ENCODE peak calls at places on chromosomes 6 and 20, in nine cellular contexts. One of them, this sample, is unnamed.

GRCh38 chr6:21987501-21987957 is 309.3 kb downstream of the PRL start:
- DNase-seq in pancreas: peak; percentile 69
- DNase-seq in HEK293T: peak; percentile 63
- DNase-seq in MV-4-11: peak; percentile 90
- DNase-seq in MCF 10A: peak; percentile 71
- DNase-seq in T follicular helper cell: no peak
- DNase-seq in HuH-7.5: peak; percentile 49
- DNase-seq in substantia nigra: peak; percentile 15
- DNase-seq in activated CD4-positive, alpha-beta T cell treated with anti-CD3 and anti-CD28 coated beads, Interleukin-2, amount 50 U/mL, for 4 hours: no peak
- DNase-seq in this sample: no peak

GRCh38 chr20:23294671-23295070 is 55.9 kb upstream of the NXT1 start:
- DNase-seq in pancreas: no peak
- DNase-seq in HEK293T: no peak
- DNase-seq in MV-4-11: no peak
- DNase-seq in MCF 10A: no peak
- DNase-seq in T follicular helper cell: no peak
- DNase-seq in HuH-7.5: no peak
- DNase-seq in substantia nigra: no peak
- DNase-seq in activated CD4-positive, alpha-beta T cell treated with anti-CD3 and anti-CD28 coated beads, Interleukin-2, amount 50 U/mL, for 4 hours: no peak
- DNase-seq in this sample: no peak

GRCh38 chr6:11975353-11975977 is 36.6 kb upstream of the HIVEP1 start:
- DNase-seq in pancreas: peak; percentile 37
- DNase-seq in HEK293T: no peak
- DNase-seq in MV-4-11: peak; percentile 97
- DNase-seq in MCF 10A: no peak
- DNase-seq in T follicular helper cell: no peak
- DNase-seq in HuH-7.5: no peak
- DNase-seq in substantia nigra: peak; percentile 6
- DNase-seq in activated CD4-positive, alpha-beta T cell treated with anti-CD3 and anti-CD28 coated beads, Interleukin-2, amount 50 U/mL, for 4 hours: no peak
- DNase-seq in this sample: no peak

GRCh38 chr6:29504961-29505360 is 17.2 kb upstream of the MAS1L start:
- DNase-seq in pancreas: peak; percentile 44
- DNase-seq in HEK293T: no peak
- DNase-seq in MV-4-11: no peak
- DNase-seq in MCF 10A: no peak
- DNase-seq in T follicular helper cell: no peak
- DNase-seq in HuH-7.5: no peak
- DNase-seq in substantia nigra: no peak
- DNase-seq in activated CD4-positive, alpha-beta T cell treated with anti-CD3 and anti-CD28 coated beads, Interleukin-2, amount 50 U/mL, for 4 hours: no peak
- DNase-seq in this sample: no peak

GRCh38 chr6:15770347-15771143 is 107.7 kb upstream of the DTNBP1 start:
- DNase-seq in pancreas: no peak
- DNase-seq in HEK293T: no peak
- DNase-seq in MV-4-11: peak; percentile 69
- DNase-seq in MCF 10A: no peak
- DNase-seq in T follicular helper cell: no peak
- DNase-seq in HuH-7.5: no peak
- DNase-seq in substantia nigra: no peak
- DNase-seq in activated CD4-positive, alpha-beta T cell treated with anti-CD3 and anti-CD28 coated beads, Interleukin-2, amount 50 U/mL, for 4 hours: no peak
- DNase-seq in this sample: no peak

GRCh38 chr20:40390654-40391053 is 298.4 kb downstream of the MAFB start:
- DNase-seq in pancreas: no peak
- DNase-seq in HEK293T: no peak
- DNase-seq in MV-4-11: peak; percentile 27
- DNase-seq in MCF 10A: peak; percentile 6
- DNase-seq in T follicular helper cell: no peak
- DNase-seq in HuH-7.5: no peak
- DNase-seq in substantia nigra: no peak
- DNase-seq in activated CD4-positive, alpha-beta T cell treated with anti-CD3 and anti-CD28 coated beads, Interleukin-2, amount 50 U/mL, for 4 hours: no peak
- DNase-seq in this sample: no peak

GRCh38 chr6:22433745-22434144 is 135.6 kb upstream of the HDGFL1 start:
- DNase-seq in pancreas: no peak
- DNase-seq in HEK293T: no peak
- DNase-seq in MV-4-11: no peak
- DNase-seq in MCF 10A: peak; percentile 38
- DNase-seq in T follicular helper cell: no peak
- DNase-seq in HuH-7.5: no peak
- DNase-seq in substantia nigra: no peak
- DNase-seq in activated CD4-positive, alpha-beta T cell treated with anti-CD3 and anti-CD28 coated beads, Interleukin-2, amount 50 U/mL, for 4 hours: no peak
- DNase-seq in this sample: no peak

GRCh38 chr6:36386495-36387439 is 702 bp downstream of the ETV7 start:
- DNase-seq in pancreas: peak; percentile 51
- DNase-seq in HEK293T: no peak
- DNase-seq in MV-4-11: peak; percentile 14
- DNase-seq in MCF 10A: peak; percentile 45
- DNase-seq in T follicular helper cell: no peak
- DNase-seq in HuH-7.5: no peak
- DNase-seq in substantia nigra: no peak
- DNase-seq in activated CD4-positive, alpha-beta T cell treated with anti-CD3 and anti-CD28 coated beads, Interleukin-2, amount 50 U/mL, for 4 hours: peak; percentile 23
- DNase-seq in this sample: no peak

GRCh38 chr6:106692112-106692822 is 62.9 kb downstream of the QRSL1 start:
- DNase-seq in pancreas: peak; percentile 84
- DNase-seq in HEK293T: no peak
- DNase-seq in MV-4-11: no peak
- DNase-seq in MCF 10A: peak; percentile 68
- DNase-seq in T follicular helper cell: no peak
- DNase-seq in HuH-7.5: no peak
- DNase-seq in substantia nigra: peak; percentile 29
- DNase-seq in activated CD4-positive, alpha-beta T cell treated with anti-CD3 and anti-CD28 coated beads, Interleukin-2, amount 50 U/mL, for 4 hours: no peak
- DNase-seq in this sample: peak; percentile 17

GRCh38 chr6:46221221-46221793 is 50.5 kb upstream of the ENPP5 start:
- DNase-seq in pancreas: no peak
- DNase-seq in HEK293T: peak; percentile 53
- DNase-seq in MV-4-11: peak; percentile 44
- DNase-seq in MCF 10A: peak; percentile 47
- DNase-seq in T follicular helper cell: no peak
- DNase-seq in HuH-7.5: no peak
- DNase-seq in substantia nigra: peak; percentile 51
- DNase-seq in activated CD4-positive, alpha-beta T cell treated with anti-CD3 and anti-CD28 coated beads, Interleukin-2, amount 50 U/mL, for 4 hours: no peak
- DNase-seq in this sample: no peak

GRCh38 chr6:53065266-53066058 is at the start of gene FBXO9:
- DNase-seq in pancreas: peak; percentile 73
- DNase-seq in HEK293T: peak; percentile 79
- DNase-seq in MV-4-11: peak; percentile 58
- DNase-seq in MCF 10A: no peak
- DNase-seq in T follicular helper cell: peak; percentile 66
- DNase-seq in HuH-7.5: peak; percentile 55
- DNase-seq in substantia nigra: peak; percentile 73
- DNase-seq in activated CD4-positive, alpha-beta T cell treated with anti-CD3 and anti-CD28 coated beads, Interleukin-2, amount 50 U/mL, for 4 hours: peak; percentile 55
- DNase-seq in this sample: peak; percentile 78

GRCh38 chr6:37173573-37174195 is 3.7 kb downstream of the PIM1 start:
- DNase-seq in pancreas: no peak
- DNase-seq in HEK293T: no peak
- DNase-seq in MV-4-11: peak; percentile 17
- DNase-seq in MCF 10A: no peak
- DNase-seq in T follicular helper cell: no peak
- DNase-seq in HuH-7.5: no peak
- DNase-seq in substantia nigra: no peak
- DNase-seq in activated CD4-positive, alpha-beta T cell treated with anti-CD3 and anti-CD28 coated beads, Interleukin-2, amount 50 U/mL, for 4 hours: peak; percentile 47
- DNase-seq in this sample: no peak

GRCh38 chr6:75199856-75200255 is 6.0 kb downstream of the COL12A1 start:
- DNase-seq in pancreas: no peak
- DNase-seq in HEK293T: no peak
- DNase-seq in MV-4-11: no peak
- DNase-seq in MCF 10A: no peak
- DNase-seq in T follicular helper cell: no peak
- DNase-seq in HuH-7.5: no peak
- DNase-seq in substantia nigra: no peak
- DNase-seq in activated CD4-positive, alpha-beta T cell treated with anti-CD3 and anti-CD28 coated beads, Interleukin-2, amount 50 U/mL, for 4 hours: no peak
- DNase-seq in this sample: no peak

GRCh38 chr6:146361367-146361924 is 182.2 kb upstream of the RAB32 start:
- DNase-seq in pancreas: no peak
- DNase-seq in HEK293T: no peak
- DNase-seq in MV-4-11: no peak
- DNase-seq in MCF 10A: peak; percentile 81
- DNase-seq in T follicular helper cell: no peak
- DNase-seq in HuH-7.5: no peak
- DNase-seq in substantia nigra: no peak
- DNase-seq in activated CD4-positive, alpha-beta T cell treated with anti-CD3 and anti-CD28 coated beads, Interleukin-2, amount 50 U/mL, for 4 hours: no peak
- DNase-seq in this sample: no peak

GRCh38 chr6:37038297-37039198 is 33.1 kb downstream of the FGD2 start:
- DNase-seq in pancreas: peak; percentile 94
- DNase-seq in HEK293T: no peak
- DNase-seq in MV-4-11: no peak
- DNase-seq in MCF 10A: peak; percentile 87
- DNase-seq in T follicular helper cell: no peak
- DNase-seq in HuH-7.5: no peak
- DNase-seq in substantia nigra: peak; percentile 9
- DNase-seq in activated CD4-positive, alpha-beta T cell treated with anti-CD3 and anti-CD28 coated beads, Interleukin-2, amount 50 U/mL, for 4 hours: no peak
- DNase-seq in this sample: peak; percentile 37

GRCh38 chr20:62878244-62879030 is 16.8 kb upstream of the TCFL5 start:
- DNase-seq in pancreas: no peak
- DNase-seq in HEK293T: no peak
- DNase-seq in MV-4-11: no peak
- DNase-seq in MCF 10A: no peak
- DNase-seq in T follicular helper cell: no peak
- DNase-seq in HuH-7.5: no peak
- DNase-seq in substantia nigra: no peak
- DNase-seq in activated CD4-positive, alpha-beta T cell treated with anti-CD3 and anti-CD28 coated beads, Interleukin-2, amount 50 U/mL, for 4 hours: no peak
- DNase-seq in this sample: no peak

GRCh38 chr20:46709459-46710148 is at the start of gene SLC2A10:
- DNase-seq in pancreas: peak; percentile 55
- DNase-seq in HEK293T: peak; percentile 53
- DNase-seq in MV-4-11: no peak
- DNase-seq in MCF 10A: no peak
- DNase-seq in T follicular helper cell: no peak
- DNase-seq in HuH-7.5: peak; percentile 57
- DNase-seq in substantia nigra: no peak
- DNase-seq in activated CD4-positive, alpha-beta T cell treated with anti-CD3 and anti-CD28 coated beads, Interleukin-2, amount 50 U/mL, for 4 hours: no peak
- DNase-seq in this sample: no peak

GRCh38 chr6:157982297-157982579 is 575 bp downstream of the SYNJ2 start:
- DNase-seq in pancreas: peak; percentile 58
- DNase-seq in HEK293T: peak; percentile 52
- DNase-seq in MV-4-11: no peak
- DNase-seq in MCF 10A: peak; percentile 40
- DNase-seq in T follicular helper cell: no peak
- DNase-seq in HuH-7.5: peak; percentile 48
- DNase-seq in substantia nigra: no peak
- DNase-seq in activated CD4-positive, alpha-beta T cell treated with anti-CD3 and anti-CD28 coated beads, Interleukin-2, amount 50 U/mL, for 4 hours: no peak
- DNase-seq in this sample: no peak

GRCh38 chr20:19817017-19817416 is 59.0 kb downstream of the RIN2 start:
- DNase-seq in pancreas: no peak
- DNase-seq in HEK293T: no peak
- DNase-seq in MV-4-11: no peak
- DNase-seq in MCF 10A: peak; percentile 96
- DNase-seq in T follicular helper cell: no peak
- DNase-seq in HuH-7.5: no peak
- DNase-seq in substantia nigra: no peak
- DNase-seq in activated CD4-positive, alpha-beta T cell treated with anti-CD3 and anti-CD28 coated beads, Interleukin-2, amount 50 U/mL, for 4 hours: no peak
- DNase-seq in this sample: no peak

GRCh38 chr6:731924-732323 is 39.0 kb upstream of the EXOC2 start:
- DNase-seq in pancreas: no peak
- DNase-seq in HEK293T: no peak
- DNase-seq in MV-4-11: no peak
- DNase-seq in MCF 10A: no peak
- DNase-seq in T follicular helper cell: no peak
- DNase-seq in HuH-7.5: no peak
- DNase-seq in substantia nigra: no peak
- DNase-seq in activated CD4-positive, alpha-beta T cell treated with anti-CD3 and anti-CD28 coated beads, Interleukin-2, amount 50 U/mL, for 4 hours: no peak
- DNase-seq in this sample: no peak

GRCh38 chr20:48761023-48761785 is 66.6 kb downstream of the PREX1 start:
- DNase-seq in pancreas: no peak
- DNase-seq in HEK293T: no peak
- DNase-seq in MV-4-11: peak; percentile 60
- DNase-seq in MCF 10A: no peak
- DNase-seq in T follicular helper cell: peak; percentile 36
- DNase-seq in HuH-7.5: no peak
- DNase-seq in substantia nigra: no peak
- DNase-seq in activated CD4-positive, alpha-beta T cell treated with anti-CD3 and anti-CD28 coated beads, Interleukin-2, amount 50 U/mL, for 4 hours: peak; percentile 37
- DNase-seq in this sample: no peak

GRCh38 chr6:82084324-82084920 is 163.1 kb downstream of the IBTK start:
- DNase-seq in pancreas: no peak
- DNase-seq in HEK293T: no peak
- DNase-seq in MV-4-11: no peak
- DNase-seq in MCF 10A: no peak
- DNase-seq in T follicular helper cell: no peak
- DNase-seq in HuH-7.5: no peak
- DNase-seq in substantia nigra: no peak
- DNase-seq in activated CD4-positive, alpha-beta T cell treated with anti-CD3 and anti-CD28 coated beads, Interleukin-2, amount 50 U/mL, for 4 hours: no peak
- DNase-seq in this sample: no peak

GRCh38 chr6:25122001-25122400 is 157.2 kb upstream of the CARMIL1 start:
- DNase-seq in pancreas: no peak
- DNase-seq in HEK293T: no peak
- DNase-seq in MV-4-11: no peak
- DNase-seq in MCF 10A: no peak
- DNase-seq in T follicular helper cell: no peak
- DNase-seq in HuH-7.5: no peak
- DNase-seq in substantia nigra: no peak
- DNase-seq in activated CD4-positive, alpha-beta T cell treated with anti-CD3 and anti-CD28 coated beads, Interleukin-2, amount 50 U/mL, for 4 hours: no peak
- DNase-seq in this sample: no peak

GRCh38 chr6:43171284-43172126 is 436 bp downstream of the SRF start:
- DNase-seq in pancreas: no peak
- DNase-seq in HEK293T: no peak
- DNase-seq in MV-4-11: no peak
- DNase-seq in MCF 10A: no peak
- DNase-seq in T follicular helper cell: no peak
- DNase-seq in HuH-7.5: peak; percentile 84
- DNase-seq in substantia nigra: no peak
- DNase-seq in activated CD4-positive, alpha-beta T cell treated with anti-CD3 and anti-CD28 coated beads, Interleukin-2, amount 50 U/mL, for 4 hours: peak; percentile 13
- DNase-seq in this sample: no peak

GRCh38 chr6:143745160-143746133 is 67.7 kb downstream of the PHACTR2 start:
- DNase-seq in pancreas: peak; percentile 31
- DNase-seq in HEK293T: peak; percentile 49
- DNase-seq in MV-4-11: no peak
- DNase-seq in MCF 10A: peak; percentile 9
- DNase-seq in T follicular helper cell: no peak
- DNase-seq in HuH-7.5: peak; percentile 33
- DNase-seq in substantia nigra: no peak
- DNase-seq in activated CD4-positive, alpha-beta T cell treated with anti-CD3 and anti-CD28 coated beads, Interleukin-2, amount 50 U/mL, for 4 hours: no peak
- DNase-seq in this sample: no peak

GRCh38 chr6:158854214-158855101 is 35.3 kb upstream of the EZR start:
- DNase-seq in pancreas: no peak
- DNase-seq in HEK293T: no peak
- DNase-seq in MV-4-11: no peak
- DNase-seq in MCF 10A: no peak
- DNase-seq in T follicular helper cell: no peak
- DNase-seq in HuH-7.5: no peak
- DNase-seq in substantia nigra: no peak
- DNase-seq in activated CD4-positive, alpha-beta T cell treated with anti-CD3 and anti-CD28 coated beads, Interleukin-2, amount 50 U/mL, for 4 hours: no peak
- DNase-seq in this sample: no peak

GRCh38 chr6:10633216-10633615 is 61.2 kb downstream of the C6orf52 start:
- DNase-seq in pancreas: no peak
- DNase-seq in HEK293T: no peak
- DNase-seq in MV-4-11: peak; percentile 99
- DNase-seq in MCF 10A: peak; percentile 86
- DNase-seq in T follicular helper cell: no peak
- DNase-seq in HuH-7.5: no peak
- DNase-seq in substantia nigra: no peak
- DNase-seq in activated CD4-positive, alpha-beta T cell treated with anti-CD3 and anti-CD28 coated beads, Interleukin-2, amount 50 U/mL, for 4 hours: no peak
- DNase-seq in this sample: no peak

This sample was measured in anterior cingulate cortex.